ENCODE peak calls at places on chromosomes 2 and 18, in four cellular contexts. One of them, this sample, is unnamed.

GRCh38 chr2:86541282-86541681 is 22.0 kb downstream of the CHMP3 start:
- DNase-seq in prostate gland: no peak
- DNase-seq in K562: peak
- DNase-seq in GM12891: no peak
- DNase-seq in this sample: no peak

GRCh38 chr2:228063558-228063957 is 117.9 kb downstream of the SPHKAP start:
- DNase-seq in GM12891: no peak
- DNase-seq in prostate gland: no peak
- DNase-seq in K562: no peak
- DNase-seq in this sample: no peak

GRCh38 chr2:199798004-199798403 is 53.0 kb downstream of the FTCDNL1 start:
- DNase-seq in K562: no peak
- DNase-seq in GM12891: no peak
- DNase-seq in prostate gland: no peak
- DNase-seq in this sample: no peak

GRCh38 chr2:148237911-148238310 is 217.0 kb downstream of the MBD5 start:
- DNase-seq in K562: no peak
- DNase-seq in prostate gland: no peak
- DNase-seq in GM12891: no peak
- DNase-seq in this sample: no peak

GRCh38 chr2:233002829-233003657 is 10.0 kb downstream of the NGEF start:
- DNase-seq in K562: no peak
- DNase-seq in GM12891: no peak
- DNase-seq in prostate gland: no peak
- DNase-seq in this sample: peak

GRCh38 chr2:121902171-121902591 is 146.7 kb downstream of the TSN start:
- DNase-seq in prostate gland: no peak
- DNase-seq in K562: peak
- DNase-seq in GM12891: no peak
- DNase-seq in this sample: no peak

GRCh38 chr2:133790706-133791105 is 222.4 kb upstream of the NCKAP5 start:
- DNase-seq in prostate gland: no peak
- DNase-seq in GM12891: no peak
- DNase-seq in K562: no peak
- DNase-seq in this sample: no peak

GRCh38 chr18:26546875-26547301 is 1.5 kb downstream of the KCTD1 start:
- DNase-seq in prostate gland: peak
- DNase-seq in GM12891: no peak
- DNase-seq in K562: no peak
- DNase-seq in this sample: no peak

GRCh38 chr2:88658890-88659881 is 31.9 kb upstream of the EIF2AK3 start:
- DNase-seq in prostate gland: peak
- DNase-seq in K562: peak
- DNase-seq in GM12891: no peak
- DNase-seq in this sample: no peak

GRCh38 chr2:70984576-70985282 is 6.3 kb downstream of the ANKRD53 start:
- DNase-seq in GM12891: peak
- DNase-seq in K562: peak
- DNase-seq in prostate gland: peak
- DNase-seq in this sample: peak

GRCh38 chr2:219352448-219353023 is 20.0 kb upstream of the RESP18 start:
- DNase-seq in GM12891: peak
- DNase-seq in K562: peak
- DNase-seq in prostate gland: peak
- DNase-seq in this sample: no peak

GRCh38 chr18:28267878-28268625 is 91.1 kb upstream of the CDH2 start:
- DNase-seq in GM12891: no peak
- DNase-seq in prostate gland: no peak
- DNase-seq in K562: no peak
- DNase-seq in this sample: no peak

GRCh38 chr2:101351207-101351606 is 36.1 kb downstream of the CREG2 start:
- DNase-seq in K562: no peak
- DNase-seq in prostate gland: no peak
- DNase-seq in GM12891: no peak
- DNase-seq in this sample: no peak

GRCh38 chr2:37588316-37588777 is 83.1 kb downstream of the CDC42EP3 start:
- DNase-seq in GM12891: no peak
- DNase-seq in prostate gland: peak
- DNase-seq in K562: no peak
- DNase-seq in this sample: no peak

GRCh38 chr2:70888925-70889715 is 46.6 kb upstream of the ATP6V1B1 start:
- DNase-seq in GM12891: no peak
- DNase-seq in prostate gland: no peak
- DNase-seq in K562: no peak
- DNase-seq in this sample: no peak

GRCh38 chr18:76621782-76622495 is 126.9 kb upstream of the ZNF516 start:
- DNase-seq in K562: no peak
- DNase-seq in prostate gland: peak
- DNase-seq in GM12891: no peak
- DNase-seq in this sample: no peak

GRCh38 chr2:98377569-98377968 is 31.3 kb downstream of the CNGA3 start:
- DNase-seq in prostate gland: no peak
- DNase-seq in K562: no peak
- DNase-seq in GM12891: no peak
- DNase-seq in this sample: no peak

GRCh38 chr2:79757526-79757925 is 244.7 kb downstream of the CTNNA2 start:
- DNase-seq in GM12891: no peak
- DNase-seq in prostate gland: no peak
- DNase-seq in K562: no peak
- DNase-seq in this sample: no peak

GRCh38 chr18:6819332-6819731 is 89.8 kb downstream of the ARHGAP28 start:
- DNase-seq in K562: no peak
- DNase-seq in prostate gland: no peak
- DNase-seq in GM12891: no peak
- DNase-seq in this sample: no peak

GRCh38 chr2:100283724-100284501 is 38.4 kb downstream of the LONRF2 start:
- DNase-seq in GM12891: no peak
- DNase-seq in K562: peak
- DNase-seq in prostate gland: no peak
- DNase-seq in this sample: no peak

GRCh38 chr2:55175254-55176093 is 56.6 kb downstream of the CLHC1 start:
- DNase-seq in GM12891: peak
- DNase-seq in prostate gland: no peak
- DNase-seq in K562: peak
- DNase-seq in this sample: no peak

GRCh38 chr2:101828267-101829017 is 130.9 kb downstream of the MAP4K4 start:
- DNase-seq in prostate gland: no peak
- DNase-seq in GM12891: no peak
- DNase-seq in K562: no peak
- DNase-seq in this sample: no peak

GRCh38 chr2:118232391-118233255 is 144.4 kb downstream of the INSIG2 start:
- DNase-seq in GM12891: no peak
- DNase-seq in K562: no peak
- DNase-seq in prostate gland: no peak
- DNase-seq in this sample: no peak

GRCh38 chr2:219344756-219345458 is 12.4 kb upstream of the RESP18 start:
- DNase-seq in K562: no peak
- DNase-seq in prostate gland: no peak
- DNase-seq in GM12891: no peak
- DNase-seq in this sample: no peak

GRCh38 chr2:240989451-240990265 is 8.8 kb upstream of the SNED1 start:
- DNase-seq in K562: peak
- DNase-seq in GM12891: no peak
- DNase-seq in prostate gland: no peak
- DNase-seq in this sample: no peak

GRCh38 chr2:205198130-205198505 is 484.2 kb upstream of the NRP2 start:
- DNase-seq in prostate gland: no peak
- DNase-seq in GM12891: no peak
- DNase-seq in K562: no peak
- DNase-seq in this sample: no peak

GRCh38 chr2:168192839-168193616 is 54.4 kb downstream of the STK39 start:
- DNase-seq in K562: no peak
- DNase-seq in prostate gland: no peak
- DNase-seq in GM12891: no peak
- DNase-seq in this sample: no peak

GRCh38 chr2:206707164-206707701 is 11.0 kb downstream of the DYTN start:
- DNase-seq in K562: no peak
- DNase-seq in GM12891: no peak
- DNase-seq in prostate gland: no peak
- DNase-seq in this sample: no peak

GRCh38 chr2:25567406-25567805 is 106.0 kb downstream of the DTNB start:
- DNase-seq in K562: peak
- DNase-seq in GM12891: no peak
- DNase-seq in prostate gland: no peak
- DNase-seq in this sample: no peak

GRCh38 chr18:78994000-78994399 is 14.4 kb downstream of the SALL3 start:
- DNase-seq in K562: no peak
- DNase-seq in GM12891: no peak
- DNase-seq in prostate gland: no peak
- DNase-seq in this sample: no peak

GRCh38 chr2:112648081-112648480 is 2.3 kb downstream of the SLC20A1 start:
- DNase-seq in GM12891: no peak
- DNase-seq in prostate gland: no peak
- DNase-seq in K562: no peak
- DNase-seq in this sample: no peak

GRCh38 chr2:167264380-167264779 is 376.1 kb downstream of the XIRP2 start:
- DNase-seq in GM12891: no peak
- DNase-seq in prostate gland: no peak
- DNase-seq in K562: no peak
- DNase-seq in this sample: no peak

GRCh38 chr2:88613921-88614320 is 13.3 kb downstream of the EIF2AK3 start:
- DNase-seq in GM12891: no peak
- DNase-seq in prostate gland: no peak
- DNase-seq in K562: no peak
- DNase-seq in this sample: no peak

GRCh38 chr2:74945783-74946165 is 12.7 kb upstream of the POLE4 start:
- DNase-seq in GM12891: no peak
- DNase-seq in K562: no peak
- DNase-seq in prostate gland: no peak
- DNase-seq in this sample: no peak

GRCh38 chr2:133497261-133497893 is 70.9 kb downstream of the NCKAP5 start:
- DNase-seq in K562: no peak
- DNase-seq in prostate gland: peak
- DNase-seq in GM12891: no peak
- DNase-seq in this sample: no peak

GRCh38 chr18:10343778-10344177 is 110.7 kb upstream of the APCDD1 start:
- DNase-seq in prostate gland: no peak
- DNase-seq in K562: no peak
- DNase-seq in GM12891: no peak
- DNase-seq in this sample: no peak

GRCh38 chr2:196925768-196926561 is 542 bp downstream of the PGAP1 start:
- DNase-seq in prostate gland: peak
- DNase-seq in K562: peak
- DNase-seq in GM12891: no peak
- DNase-seq in this sample: no peak

DNA sequence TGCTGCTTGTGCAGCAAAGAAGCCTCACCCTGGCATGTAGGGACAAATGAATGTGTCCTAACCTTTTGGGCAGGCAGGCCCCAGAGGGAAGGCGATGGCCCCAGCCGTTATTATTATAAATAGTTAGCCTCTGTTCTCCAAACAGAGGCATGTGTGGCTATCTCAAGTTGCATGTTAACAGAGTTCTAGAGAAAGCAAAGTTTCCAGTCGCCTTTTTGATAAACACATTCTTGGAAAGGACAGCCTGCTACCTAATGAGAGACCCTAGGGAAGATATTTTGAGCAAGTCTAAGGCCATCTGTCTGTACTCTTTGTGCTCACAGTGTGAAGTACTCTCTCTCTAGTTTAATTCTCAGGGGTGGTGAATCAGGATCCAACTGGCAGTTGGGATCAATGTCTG is 97.4 kb upstream of the FHL2 start:
- DNase-seq in K562: no peak
- DNase-seq in GM12891: no peak
- DNase-seq in prostate gland: no peak
- DNase-seq in this sample: no peak
- TF ChIP-seq POLR2AphosphoS5 in K562: no peak
- TF ChIP-seq POLR2AphosphoS5 in GM12891: no peak
- TF ChIP-seq POLR2AphosphoS5 in prostate gland: no peak
- TF ChIP-seq POLR2AphosphoS5 in this sample: no peak

GRCh38 chr2:42084231-42084671 is 36.4 kb downstream of the PKDCC start:
- DNase-seq in prostate gland: peak
- DNase-seq in K562: no peak
- DNase-seq in GM12891: no peak
- DNase-seq in this sample: no peak
- TF ChIP-seq POLR2AphosphoS5 in prostate gland: peak
- TF ChIP-seq POLR2AphosphoS5 in K562: no peak
- TF ChIP-seq POLR2AphosphoS5 in GM12891: no peak
- TF ChIP-seq POLR2AphosphoS5 in this sample: no peak

GRCh38 chr2:72694715-72695496 is 130.9 kb downstream of the EXOC6B start:
- DNase-seq in GM12891: no peak
- DNase-seq in prostate gland: no peak
- DNase-seq in K562: peak
- DNase-seq in this sample: no peak
- TF ChIP-seq POLR2AphosphoS5 in GM12891: no peak
- TF ChIP-seq POLR2AphosphoS5 in prostate gland: no peak
- TF ChIP-seq POLR2AphosphoS5 in K562: peak
- TF ChIP-seq POLR2AphosphoS5 in this sample: no peak

DNA sequence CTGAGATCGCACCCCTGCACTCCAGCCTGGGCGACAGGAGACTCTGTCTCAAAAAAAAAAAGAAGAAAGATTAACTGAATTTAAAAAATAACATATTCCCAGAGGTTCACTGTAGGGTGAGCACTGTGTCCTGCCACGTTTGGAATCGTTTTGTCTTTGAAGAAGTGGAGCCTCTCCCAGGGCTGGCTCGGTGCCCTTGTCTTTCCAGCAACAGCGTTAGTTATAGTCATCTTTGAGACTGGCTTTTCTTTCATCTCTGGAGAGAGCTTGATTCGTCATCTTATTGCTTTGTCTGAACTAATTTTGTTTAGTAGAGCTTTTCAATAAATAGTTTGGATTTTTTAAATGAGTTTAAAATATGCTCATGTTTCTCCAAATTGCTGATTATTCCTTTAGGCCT is 50.5 kb downstream of the IMPA2 start:
- DNase-seq in GM12891: no peak
- DNase-seq in K562: no peak
- DNase-seq in prostate gland: peak
- DNase-seq in this sample: peak
- TF ChIP-seq POLR2AphosphoS5 in GM12891: no peak
- TF ChIP-seq POLR2AphosphoS5 in K562: no peak
- TF ChIP-seq POLR2AphosphoS5 in prostate gland: no peak
- TF ChIP-seq POLR2AphosphoS5 in this sample: no peak

DNA sequence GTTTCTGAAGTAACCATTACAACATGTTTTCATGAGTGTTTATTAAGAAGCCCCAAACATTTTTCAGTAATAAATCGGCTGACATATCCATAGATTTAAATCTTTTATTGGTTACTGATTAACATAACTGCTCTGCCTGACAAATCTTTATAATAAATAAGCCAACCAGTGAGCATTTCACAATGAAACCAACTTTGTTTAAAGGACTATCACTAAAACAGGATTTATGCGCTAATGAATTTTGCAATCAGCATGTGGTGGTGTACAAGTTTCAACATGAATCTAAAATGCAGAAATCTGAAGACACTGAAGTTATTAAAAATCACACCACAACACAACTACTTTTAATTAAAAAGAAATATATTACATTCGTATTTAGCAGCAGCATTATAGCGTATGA is 166.7 kb downstream of the MEIS1 start:
- DNase-seq in prostate gland: no peak
- DNase-seq in K562: no peak
- DNase-seq in GM12891: no peak
- DNase-seq in this sample: no peak
- TF ChIP-seq POLR2AphosphoS5 in prostate gland: no peak
- TF ChIP-seq POLR2AphosphoS5 in K562: no peak
- TF ChIP-seq POLR2AphosphoS5 in GM12891: no peak
- TF ChIP-seq POLR2AphosphoS5 in this sample: no peak

This sample was measured in breast epithelium.